ENCODE peak calls at places on chromosome X, in nine cellular contexts. Y is stimulated activated CD4-positive, alpha-beta T cell treated with anti-CD3 and anti-CD28 coated beads, Interleukin-15, amount 100 ng/mL, for 1 hour; P is activated CD4-positive, alpha-beta T cell treated with anti-CD3 and anti-CD28 coated beads, Interleukin-2, amount 10 ng/mL, durations not matched to agents 7 days and 5 days; S is non-pigmented ciliary epithelial cell; C is A172; N is HL-60; U is GM12865; H is mucosa of gallbladder; T is GM04504. O is an unnamed sample.

GRCh38 chrX:3669841-3670240 is 43.6 kb downstream of the PRKX start:
- DNase-seq in N (no peak), S (no peak), Y (no peak), C (no peak), P (no peak), U (no peak), T (no peak), H (no peak), O (no peak)

GRCh38 chrX:69028006-69028760 is 137.1 kb downstream of the PJA1 start:
- DNase-seq in S (no peak), C (no peak), H (peak), U (peak), P (no peak), N (peak), T (no peak), Y (no peak), O (no peak)

GRCh38 chrX:57286507-57287251 is at the start of gene FAAH2:
- DNase-seq in C (no peak), S (no peak), P (peak), H (peak), N (peak), Y (peak), U (peak), T (no peak), O (peak)

GRCh38 chrX:120755066-120755846 is 120.4 kb downstream of the CT47B1 start:
- DNase-seq in N (peak), U (peak), C (no peak), P (peak), T (no peak), Y (no peak), S (no peak), H (no peak), O (peak)

GRCh38 chrX:133215747-133216146 is 2.4 kb downstream of the TFDP3 start:
- DNase-seq in S (no peak), N (no peak), C (no peak), P (no peak), Y (no peak), H (peak), U (no peak), T (no peak), O (peak)

GRCh38 chrX:19040373-19040772 is 56.5 kb upstream of the PHKA2 start:
- DNase-seq in H (no peak), N (no peak), T (no peak), C (no peak), Y (no peak), S (no peak), P (no peak), U (peak), O (no peak)

GRCh38 chrX:67384403-67384802 is 159.4 kb upstream of the AR start:
- DNase-seq in P (no peak), C (no peak), Y (no peak), U (no peak), T (no peak), S (no peak), N (no peak), H (no peak), O (no peak)

GRCh38 chrX:151875270-151876026 is 37.2 kb upstream of the MAGEA4 start:
- DNase-seq in S (no peak), Y (no peak), U (no peak), C (no peak), T (no peak), H (no peak), P (no peak), N (no peak), O (no peak)

GRCh38 chrX:16771483-16772398 is 14.5 kb upstream of the TXLNG start:
- DNase-seq in Y (no peak), P (no peak), C (peak), N (no peak), U (peak), T (no peak), H (peak), S (peak), O (no peak)

O was measured in MM.1S.